ENCODE peak calls at places on chromosomes 6 and 20, in eight cellular contexts. One of them, this sample, is unnamed.

GRCh38 chr20:1737134-1737533 is 79.6 kb upstream of the SIRPG start:
- DNase-seq in ELF-1: no peak
- DNase-seq in nephron progenitor cell: no peak
- DNase-seq in HEK293T: no peak
- DNase-seq in adipocyte: no peak
- DNase-seq in ascending aorta: no peak
- DNase-seq in stimulated activated CD4-positive, alpha-beta T cell treated with anti-CD3 and anti-CD28 coated beads, Interleukin-4, amount 100 ng/mL, for 48 hours: no peak
- DNase-seq in hepatocyte: no peak
- DNase-seq in this sample: no peak

GRCh38 chr6:170207586-170207985 is 83.3 kb downstream of the DLL1 start:
- DNase-seq in HEK293T: no peak
- DNase-seq in adipocyte: no peak
- DNase-seq in nephron progenitor cell: no peak
- DNase-seq in ascending aorta: no peak
- DNase-seq in hepatocyte: no peak
- DNase-seq in ELF-1: no peak
- DNase-seq in stimulated activated CD4-positive, alpha-beta T cell treated with anti-CD3 and anti-CD28 coated beads, Interleukin-4, amount 100 ng/mL, for 48 hours: no peak
- DNase-seq in this sample: no peak

GRCh38 chr20:46894579-46894958 is at the start of gene EYA2:
- DNase-seq in HEK293T: peak; percentile 31
- DNase-seq in ELF-1: no peak
- DNase-seq in adipocyte: peak; percentile 74
- DNase-seq in ascending aorta: no peak
- DNase-seq in hepatocyte: peak; percentile 42
- DNase-seq in nephron progenitor cell: peak; percentile 61
- DNase-seq in stimulated activated CD4-positive, alpha-beta T cell treated with anti-CD3 and anti-CD28 coated beads, Interleukin-4, amount 100 ng/mL, for 48 hours: no peak
- DNase-seq in this sample: no peak

GRCh38 chr6:163986313-163986712 is 571.8 kb downstream of the QKI start:
- DNase-seq in ELF-1: no peak
- DNase-seq in stimulated activated CD4-positive, alpha-beta T cell treated with anti-CD3 and anti-CD28 coated beads, Interleukin-4, amount 100 ng/mL, for 48 hours: no peak
- DNase-seq in hepatocyte: no peak
- DNase-seq in ascending aorta: no peak
- DNase-seq in nephron progenitor cell: no peak
- DNase-seq in adipocyte: no peak
- DNase-seq in HEK293T: no peak
- DNase-seq in this sample: no peak

GRCh38 chr6:1131285-1132079 is 180.4 kb upstream of the FOXQ1 start:
- DNase-seq in ascending aorta: no peak
- DNase-seq in adipocyte: peak; percentile 73
- DNase-seq in nephron progenitor cell: no peak
- DNase-seq in stimulated activated CD4-positive, alpha-beta T cell treated with anti-CD3 and anti-CD28 coated beads, Interleukin-4, amount 100 ng/mL, for 48 hours: no peak
- DNase-seq in hepatocyte: peak; percentile 87
- DNase-seq in ELF-1: no peak
- DNase-seq in HEK293T: no peak
- DNase-seq in this sample: peak; percentile 77

GRCh38 chr6:158648682-158649131 is 1.1 kb upstream of the SYTL3 start:
- DNase-seq in stimulated activated CD4-positive, alpha-beta T cell treated with anti-CD3 and anti-CD28 coated beads, Interleukin-4, amount 100 ng/mL, for 48 hours: no peak
- DNase-seq in ascending aorta: peak; percentile 65
- DNase-seq in adipocyte: peak; percentile 85
- DNase-seq in nephron progenitor cell: no peak
- DNase-seq in ELF-1: no peak
- DNase-seq in HEK293T: no peak
- DNase-seq in hepatocyte: peak; percentile 53
- DNase-seq in this sample: peak; percentile 80

GRCh38 chr6:8215631-8216030 is 113.3 kb upstream of the EEF1E1 start:
- DNase-seq in nephron progenitor cell: no peak
- DNase-seq in adipocyte: peak; percentile 71
- DNase-seq in HEK293T: no peak
- DNase-seq in hepatocyte: peak; percentile 43
- DNase-seq in ELF-1: no peak
- DNase-seq in ascending aorta: no peak
- DNase-seq in stimulated activated CD4-positive, alpha-beta T cell treated with anti-CD3 and anti-CD28 coated beads, Interleukin-4, amount 100 ng/mL, for 48 hours: no peak
- DNase-seq in this sample: no peak

GRCh38 chr6:14664616-14665315 is 547.2 kb downstream of the CD83 start:
- DNase-seq in hepatocyte: no peak
- DNase-seq in stimulated activated CD4-positive, alpha-beta T cell treated with anti-CD3 and anti-CD28 coated beads, Interleukin-4, amount 100 ng/mL, for 48 hours: no peak
- DNase-seq in nephron progenitor cell: no peak
- DNase-seq in HEK293T: no peak
- DNase-seq in ascending aorta: no peak
- DNase-seq in ELF-1: peak; percentile 94
- DNase-seq in adipocyte: peak; percentile 19
- DNase-seq in this sample: peak; percentile 22

GRCh38 chr20:55777641-55778040 is 227.7 kb downstream of the CBLN4 start:
- DNase-seq in ELF-1: no peak
- DNase-seq in adipocyte: no peak
- DNase-seq in nephron progenitor cell: no peak
- DNase-seq in HEK293T: no peak
- DNase-seq in hepatocyte: no peak
- DNase-seq in stimulated activated CD4-positive, alpha-beta T cell treated with anti-CD3 and anti-CD28 coated beads, Interleukin-4, amount 100 ng/mL, for 48 hours: no peak
- DNase-seq in ascending aorta: no peak
- DNase-seq in this sample: no peak

GRCh38 chr6:57316581-57317059 is 810 bp upstream of the PRIM2 start:
- DNase-seq in ELF-1: peak; percentile 95
- DNase-seq in hepatocyte: peak; percentile 92
- DNase-seq in HEK293T: peak; percentile 79
- DNase-seq in ascending aorta: peak; percentile 93
- DNase-seq in nephron progenitor cell: peak; percentile 77
- DNase-seq in stimulated activated CD4-positive, alpha-beta T cell treated with anti-CD3 and anti-CD28 coated beads, Interleukin-4, amount 100 ng/mL, for 48 hours: peak; percentile 65
- DNase-seq in adipocyte: peak; percentile 97
- DNase-seq in this sample: peak; percentile 85

GRCh38 chr20:15618912-15619311 is 954.3 kb downstream of the KIF16B start:
- DNase-seq in ascending aorta: no peak
- DNase-seq in HEK293T: no peak
- DNase-seq in adipocyte: no peak
- DNase-seq in ELF-1: peak; percentile 66
- DNase-seq in stimulated activated CD4-positive, alpha-beta T cell treated with anti-CD3 and anti-CD28 coated beads, Interleukin-4, amount 100 ng/mL, for 48 hours: no peak
- DNase-seq in hepatocyte: no peak
- DNase-seq in nephron progenitor cell: no peak
- DNase-seq in this sample: no peak

GRCh38 chr20:57567471-57568079 is 6.7 kb downstream of the PCK1 start:
- DNase-seq in HEK293T: no peak
- DNase-seq in nephron progenitor cell: no peak
- DNase-seq in stimulated activated CD4-positive, alpha-beta T cell treated with anti-CD3 and anti-CD28 coated beads, Interleukin-4, amount 100 ng/mL, for 48 hours: no peak
- DNase-seq in hepatocyte: no peak
- DNase-seq in adipocyte: no peak
- DNase-seq in ascending aorta: no peak
- DNase-seq in ELF-1: no peak
- DNase-seq in this sample: no peak

This sample was measured in fibroblast of gingiva.